ENCODE peak calls at places on chromosomes 5 and 9, in eight cellular contexts. D is PC-3, G is coronary artery, W is HCT116, Y is RWPE1, O is cardiac fibroblast, U is GM13976, F is nephron progenitor cell. Z is an unnamed sample.

GRCh38 chr5:123530728-123531127 is 18.8 kb downstream of the CSNK1G3 start:
- DNase-seq in D (no peak), G (no peak), W (no peak), Y (no peak), O (no peak), U (no peak), F (no peak), Z (no peak)

GRCh38 chr5:59036274-59036961 is 453.5 kb downstream of the RAB3C start:
- DNase-seq in D (peak), G (no peak), W (peak), Y (peak), O (peak), U (no peak), F (no peak), Z (peak)

GRCh38 chr5:459562-460412 is 16.8 kb downstream of the EXOC3 start:
- DNase-seq in D (no peak), G (peak), W (no peak), Y (no peak), O (no peak), U (no peak), F (no peak), Z (no peak)

GRCh38 chr9:129415954-129416651 is 204.8 kb downstream of the C9orf50 start:
- DNase-seq in D (no peak), G (no peak), W (no peak), Y (no peak), O (no peak), U (no peak), F (peak), Z (no peak)

GRCh38 chr5:3592298-3592697 is 3.3 kb upstream of the IRX1 start:
- DNase-seq in D (no peak), G (no peak), W (no peak), Y (no peak), O (no peak), U (peak), F (peak), Z (no peak)

GRCh38 chr9:6214903-6215302 is 704 bp upstream of the IL33 start:
- DNase-seq in D (no peak), G (no peak), W (no peak), Y (no peak), O (peak), U (no peak), F (no peak), Z (no peak)

GRCh38 chr5:138660051-138660572 is 84.9 kb upstream of the HSPA9 start:
- DNase-seq in D (no peak), G (no peak), W (no peak), Y (no peak), O (no peak), U (no peak), F (no peak), Z (no peak)

GRCh38 chr5:372911-373709 is 51.6 kb downstream of the AHRR start:
- DNase-seq in D (no peak), G (peak), W (no peak), Y (no peak), O (no peak), U (peak), F (no peak), Z (peak)

GRCh38 chr9:112858625-112859147 is 32.0 kb downstream of the SLC46A2 start:
- DNase-seq in D (no peak), G (no peak), W (no peak), Y (no peak), O (peak), U (peak), F (no peak), Z (peak)

GRCh38 chr9:82129708-82130107 is 141.1 kb downstream of the SPATA31D1 start:
- DNase-seq in D (no peak), G (no peak), W (no peak), Y (no peak), O (no peak), U (no peak), F (no peak), Z (peak)

GRCh38 chr5:146042628-146043279 is 62.6 kb downstream of the PLAC8L1 start:
- DNase-seq in D (peak), G (no peak), W (peak), Y (peak), O (peak), U (no peak), F (no peak), Z (peak)

GRCh38 chr9:89870207-89870606 is 265.4 kb downstream of the GADD45G start:
- DNase-seq in D (no peak), G (no peak), W (no peak), Y (no peak), O (no peak), U (no peak), F (no peak), Z (no peak)

GRCh38 chr5:76367623-76368366 is 35.3 kb upstream of the IQGAP2 start:
- DNase-seq in D (peak), G (no peak), W (no peak), Y (no peak), O (no peak), U (peak), F (no peak), Z (peak)

GRCh38 chr5:179617930-179618329 is 5.5 kb downstream of the HNRNPH1 start:
- DNase-seq in D (no peak), G (no peak), W (no peak), Y (no peak), O (no peak), U (no peak), F (no peak), Z (no peak)

GRCh38 chr9:7407246-7407645 is 392.3 kb downstream of the DMAC1 start:
- DNase-seq in D (no peak), G (no peak), W (no peak), Y (no peak), O (no peak), U (no peak), F (no peak), Z (no peak)

GRCh38 chr9:22682536-22683392 is 236.1 kb downstream of the DMRTA1 start:
- DNase-seq in D (peak), G (no peak), W (no peak), Y (peak), O (peak), U (no peak), F (no peak), Z (peak)

GRCh38 chr9:5825896-5826622 is 6.9 kb downstream of the ERMP1 start:
- DNase-seq in D (no peak), G (no peak), W (no peak), Y (no peak), O (no peak), U (no peak), F (no peak), Z (no peak)

GRCh38 chr9:128575921-128576320 is 23.5 kb downstream of the SPTAN1 start:
- DNase-seq in D (no peak), G (no peak), W (no peak), Y (no peak), O (no peak), U (no peak), F (no peak), Z (no peak)

GRCh38 chr5:38925154-38925925 is 79.5 kb downstream of the OSMR start:
- DNase-seq in D (no peak), G (no peak), W (no peak), Y (no peak), O (peak), U (no peak), F (no peak), Z (no peak)

GRCh38 chr9:94140791-94141790 is 56.8 kb downstream of the PTPDC1 start:
- DNase-seq in D (peak), G (no peak), W (no peak), Y (no peak), O (peak), U (peak), F (no peak), Z (peak)

GRCh38 chr9:76271755-76272154 is 122.5 kb downstream of the RFK start:
- DNase-seq in D (no peak), G (no peak), W (no peak), Y (no peak), O (no peak), U (no peak), F (no peak), Z (no peak)

GRCh38 chr5:150107909-150108447 is 21.6 kb upstream of the CSF1R start:
- DNase-seq in D (no peak), G (no peak), W (no peak), Y (no peak), O (peak), U (peak), F (no peak), Z (no peak)

GRCh38 chr5:167813381-167813780 is 478.1 kb upstream of the WWC1 start:
- DNase-seq in D (peak), G (no peak), W (no peak), Y (no peak), O (no peak), U (no peak), F (no peak), Z (no peak)

GRCh38 chr9:30978000-30978399 is 1406.4 kb upstream of the ACO1 start:
- DNase-seq in D (no peak), G (no peak), W (no peak), Y (no peak), O (no peak), U (no peak), F (no peak), Z (no peak)

GRCh38 chr9:37301369-37302172 is 120.9 kb upstream of the GRHPR start:
- DNase-seq in D (no peak), G (no peak), W (no peak), Y (no peak), O (no peak), U (no peak), F (no peak), Z (no peak)

GRCh38 chr9:16986441-16987387 is 116.2 kb upstream of the BNC2 start:
- DNase-seq in D (no peak), G (no peak), W (no peak), Y (no peak), O (peak), U (no peak), F (no peak), Z (peak)

GRCh38 chr5:113061851-113062631 is 85.4 kb downstream of the DCP2 start:
- DNase-seq in D (peak), G (no peak), W (no peak), Y (no peak), O (peak), U (no peak), F (no peak), Z (no peak)

GRCh38 chr5:151178779-151179488 is 21.4 kb upstream of the ANXA6 start:
- DNase-seq in D (no peak), G (peak), W (no peak), Y (no peak), O (no peak), U (no peak), F (no peak), Z (no peak)

GRCh38 chr9:78644359-78644758 is 347.4 kb downstream of the PSAT1 start:
- DNase-seq in D (no peak), G (no peak), W (no peak), Y (no peak), O (no peak), U (no peak), F (no peak), Z (no peak)

GRCh38 chr5:91240175-91240574 is 142.9 kb downstream of the ARRDC3 start:
- DNase-seq in D (no peak), G (no peak), W (no peak), Y (no peak), O (no peak), U (no peak), F (no peak), Z (no peak)

GRCh38 chr5:179411161-179411841 is 66.0 kb upstream of the ADAMTS2 start:
- DNase-seq in D (no peak), G (peak), W (no peak), Y (no peak), O (no peak), U (peak), F (no peak), Z (no peak)

GRCh38 chr5:137383909-137384308 is 115.2 kb downstream of the SPOCK1 start:
- DNase-seq in D (no peak), G (no peak), W (no peak), Y (no peak), O (no peak), U (no peak), F (no peak), Z (no peak)

GRCh38 chr9:94623253-94623652 is 16.1 kb downstream of the FBP1 start:
- DNase-seq in D (no peak), G (no peak), W (peak), Y (peak), O (peak), U (peak), F (peak), Z (peak)

GRCh38 chr9:131745611-131746010 is 5.7 kb upstream of the RAPGEF1 start:
- DNase-seq in D (no peak), G (no peak), W (no peak), Y (no peak), O (no peak), U (no peak), F (no peak), Z (no peak)
- TF ChIP-seq CTCF in D (no peak), G (no peak), W (no peak), Y (no peak), O (no peak), U (no peak), F (no peak), Z (no peak)

GRCh38 chr9:136741885-136742568 is 713 bp downstream of the LCN10 start:
- DNase-seq in D (no peak), G (no peak), W (no peak), Y (no peak), O (no peak), U (peak), F (no peak), Z (no peak)
- TF ChIP-seq CTCF in D (no peak), G (no peak), W (no peak), Y (no peak), O (no peak), U (no peak), F (no peak), Z (no peak)

GRCh38 chr9:87108639-87109038 is 161.3 kb upstream of the GAS1 start:
- DNase-seq in D (no peak), G (no peak), W (no peak), Y (no peak), O (no peak), U (no peak), F (no peak), Z (no peak)

GRCh38 chr9:87109851-87110250 is 162.5 kb upstream of the GAS1 start:
- DNase-seq in D (no peak), G (no peak), W (no peak), Y (no peak), O (peak), U (no peak), F (no peak), Z (peak)

GRCh38 chr9:87109182-87109581 is 161.9 kb upstream of the GAS1 start:
- DNase-seq in D (no peak), G (no peak), W (no peak), Y (no peak), O (no peak), U (no peak), F (no peak), Z (peak)

GRCh38 chr9:87111010-87111409 is 163.7 kb upstream of the GAS1 start:
- DNase-seq in D (no peak), G (no peak), W (no peak), Y (no peak), O (no peak), U (no peak), F (no peak), Z (no peak)

GRCh38 chr9:87107072-87107471 is 159.8 kb upstream of the GAS1 start:
- DNase-seq in D (peak), G (no peak), W (no peak), Y (peak), O (no peak), U (no peak), F (no peak), Z (peak)
- TF ChIP-seq CTCF in D (no peak), G (no peak), W (peak), Y (no peak), O (peak), U (no peak), F (peak), Z (no peak)

DNA sequence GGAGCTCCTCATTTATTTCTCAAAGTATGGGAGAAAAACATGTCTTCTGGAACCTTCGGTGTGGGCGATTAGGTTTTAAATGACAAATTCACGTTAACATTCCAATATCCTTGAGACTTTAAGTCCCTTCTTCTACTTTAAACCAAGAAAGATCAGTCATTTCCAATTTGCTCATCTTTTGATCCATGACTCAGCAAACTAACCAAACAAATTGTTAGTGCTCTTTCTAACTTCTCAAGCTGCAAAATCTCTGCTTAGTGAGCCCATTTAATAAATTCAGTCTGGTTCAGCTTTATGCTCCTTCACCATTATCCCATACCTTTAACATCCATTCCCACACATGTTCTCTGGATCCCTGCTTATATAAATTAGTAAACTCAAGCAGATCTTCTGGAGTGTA is 5.5 kb upstream of the CCDC180 start:
- DNase-seq in D (no peak), G (no peak), W (no peak), Y (no peak), O (no peak), U (no peak), F (no peak), Z (no peak)
- TF ChIP-seq CTCF in D (no peak), G (no peak), W (no peak), Y (no peak), O (no peak), U (no peak), F (no peak), Z (no peak)

GRCh38 chr5:90161399-90161798 is 248.2 kb downstream of the CETN3 start:
- DNase-seq in D (peak), G (no peak), W (peak), Y (peak), O (peak), U (peak), F (peak), Z (peak)
- TF ChIP-seq CTCF in D (peak), G (no peak), W (peak), Y (no peak), O (peak), U (no peak), F (peak), Z (no peak)

GRCh38 chr5:36442352-36442751 is 140.7 kb upstream of the RANBP3L start:
- DNase-seq in D (no peak), G (no peak), W (no peak), Y (peak), O (no peak), U (no peak), F (no peak), Z (peak)

GRCh38 chr5:36443941-36444340 is 142.2 kb upstream of the RANBP3L start:
- DNase-seq in D (no peak), G (no peak), W (no peak), Y (no peak), O (no peak), U (no peak), F (no peak), Z (no peak)

GRCh38 chr5:36442796-36443195 is 141.1 kb upstream of the RANBP3L start:
- DNase-seq in D (peak), G (no peak), W (no peak), Y (peak), O (peak), U (no peak), F (no peak), Z (peak)

GRCh38 chr5:36447776-36448175 is 146.1 kb upstream of the RANBP3L start:
- DNase-seq in D (peak), G (no peak), W (no peak), Y (no peak), O (no peak), U (no peak), F (no peak), Z (no peak)

GRCh38 chr5:36444582-36444999 is 142.9 kb upstream of the RANBP3L start:
- DNase-seq in D (peak), G (no peak), W (no peak), Y (peak), O (peak), U (no peak), F (no peak), Z (peak)
- TF ChIP-seq CTCF in D (no peak), G (no peak), W (no peak), Y (no peak), O (no peak), U (no peak), F (no peak), Z (no peak)

GRCh38 chr5:160534125-160534524 is 112.5 kb downstream of the PTTG1 start:
- DNase-seq in D (no peak), G (no peak), W (no peak), Y (no peak), O (no peak), U (no peak), F (no peak), Z (no peak)

GRCh38 chr5:160542281-160542680 is 120.6 kb downstream of the PTTG1 start:
- DNase-seq in D (peak), G (no peak), W (no peak), Y (peak), O (no peak), U (no peak), F (no peak), Z (peak)

GRCh38 chr5:160542840-160543239 is 121.2 kb downstream of the PTTG1 start:
- DNase-seq in D (no peak), G (no peak), W (no peak), Y (no peak), O (no peak), U (no peak), F (no peak), Z (no peak)

GRCh38 chr5:160539431-160539830 is 117.8 kb downstream of the PTTG1 start:
- DNase-seq in D (peak), G (no peak), W (no peak), Y (no peak), O (no peak), U (no peak), F (no peak), Z (no peak)

GRCh38 chr5:160537940-160538339 is 116.3 kb downstream of the PTTG1 start:
- DNase-seq in D (no peak), G (no peak), W (no peak), Y (no peak), O (no peak), U (no peak), F (no peak), Z (no peak)
- TF ChIP-seq CTCF in D (no peak), G (no peak), W (no peak), Y (no peak), O (no peak), U (no peak), F (no peak), Z (no peak)

DNA sequence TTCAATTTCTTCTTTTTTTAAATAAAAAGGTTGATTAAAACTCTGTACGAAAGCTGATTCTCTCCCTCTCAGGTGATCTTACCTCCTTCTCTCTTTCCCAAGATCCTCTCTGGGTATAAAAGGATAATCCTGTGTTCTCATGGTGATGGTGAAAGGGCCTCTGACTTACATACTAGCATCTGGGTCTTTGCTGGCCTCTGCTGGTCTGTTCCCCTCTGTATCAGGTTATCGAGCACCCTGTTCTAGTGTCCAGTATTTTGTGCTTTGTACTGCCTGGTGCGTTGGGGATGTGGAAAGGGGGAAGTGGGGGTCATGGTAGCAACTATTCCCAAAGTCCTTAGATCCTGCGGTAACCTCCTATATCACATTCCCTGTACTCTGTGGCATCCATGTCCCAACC is 328.9 kb downstream of the NR2F1-AS1 start:
- DNase-seq in D (no peak), G (no peak), W (peak), Y (no peak), O (peak), U (no peak), F (no peak), Z (no peak)
- TF ChIP-seq CTCF in D (peak), G (no peak), W (peak), Y (no peak), O (peak), U (no peak), F (no peak), Z (no peak)

GRCh38 chr9:100428871-100429654 is 2.1 kb downstream of the MSANTD3 start:
- DNase-seq in D (peak), G (no peak), W (peak), Y (peak), O (peak), U (no peak), F (no peak), Z (peak)
- TF ChIP-seq CTCF in D (no peak), G (no peak), W (no peak), Y (no peak), O (no peak), U (no peak), F (no peak), Z (no peak)